ENCODE peak calls at places on chromosomes 12 and 14, in five cellular contexts. L, D, V, H and R are unnamed samples.

GRCh38 chr12:92044435-92044834 is 101.2 kb downstream of the BTG1 start:
- DNase-seq in V (no peak), L (no peak), D (peak), H (no peak), R (no peak)

GRCh38 chr12:105292705-105293104 is 37.8 kb upstream of the C12orf75 start:
- DNase-seq in V (no peak), D (peak), H (no peak), L (no peak), R (peak)

GRCh38 chr14:44567997-44568396 is 60.9 kb upstream of the FSCB start:
- DNase-seq in H (no peak), D (no peak), L (no peak), V (no peak), R (no peak)

GRCh38 chr14:35858521-35859209 is 32.5 kb downstream of the BRMS1L start:
- DNase-seq in V (no peak), H (no peak), D (no peak), L (no peak), R (no peak)

GRCh38 chr12:121796855-121797751 is 3.6 kb upstream of the RHOF start:
- DNase-seq in H (peak), V (no peak), D (peak), L (no peak), R (peak)

GRCh38 chr14:55129086-55129427 is at the start of gene LGALS3:
- DNase-seq in H (peak), L (no peak), D (peak), V (no peak), R (peak)

GRCh38 chr14:104882991-104883660 is 18.1 kb downstream of the CEP170B start:
- DNase-seq in L (no peak), V (no peak), H (no peak), D (no peak), R (no peak)

GRCh38 chr12:28569698-28570411 is 379.6 kb downstream of the CCDC91 start:
- DNase-seq in V (no peak), L (no peak), H (no peak), D (peak), R (peak)

GRCh38 chr12:128606538-128606937 is 217.2 kb downstream of the SLC15A4 start:
- DNase-seq in D (no peak), H (no peak), L (no peak), V (no peak), R (peak)

GRCh38 chr14:80215081-80215480 is 3.8 kb upstream of the DIO2 start:
- DNase-seq in D (peak), V (no peak), L (no peak), H (no peak), R (no peak)

GRCh38 chr12:18158774-18159557 is 69.0 kb upstream of the RERGL start:
- DNase-seq in H (no peak), L (peak), D (peak), V (peak), R (peak)

GRCh38 chr12:28893365-28893764 is 255.7 kb upstream of the FAR2 start:
- DNase-seq in L (no peak), H (no peak), D (no peak), V (no peak), R (no peak)

GRCh38 chr14:24880689-24881088 is 169.3 kb downstream of the STXBP6 start:
- DNase-seq in L (no peak), V (no peak), D (no peak), H (no peak), R (no peak)

GRCh38 chr14:89912667-89913211 is 41.8 kb downstream of the EFCAB11 start:
- DNase-seq in V (no peak), D (peak), H (peak), L (no peak), R (peak)

GRCh38 chr12:121189061-121189886 is 20.7 kb upstream of the P2RX4 start:
- DNase-seq in H (no peak), V (no peak), D (no peak), L (no peak), R (peak)

GRCh38 chr12:13273850-13274249 is 77.3 kb downstream of the EMP1 start:
- DNase-seq in V (no peak), D (no peak), L (no peak), H (no peak), R (no peak)

GRCh38 chr12:51811203-51811805 is 37.2 kb downstream of the FIGNL2 start:
- DNase-seq in H (no peak), V (no peak), D (peak), L (no peak), R (no peak)

GRCh38 chr14:67577181-67577580 is 22.9 kb downstream of the PIGH start:
- DNase-seq in L (no peak), V (no peak), D (no peak), H (no peak), R (no peak)

GRCh38 chr14:68392393-68393085 is 400.3 kb downstream of the ZFP36L1 start:
- DNase-seq in V (no peak), L (no peak), D (no peak), H (peak), R (no peak)

GRCh38 chr12:94041833-94042232 is 106.5 kb upstream of the PLXNC1 start:
- DNase-seq in H (no peak), D (no peak), L (no peak), V (no peak), R (no peak)

GRCh38 chr12:53505086-53505485 is 2.2 kb downstream of the NPFF start:
- DNase-seq in H (peak), V (no peak), L (no peak), D (peak), R (no peak)

GRCh38 chr14:30125322-30125944 is 197.8 kb upstream of the PRKD1 start:
- DNase-seq in H (no peak), V (no peak), D (no peak), L (no peak), R (no peak)

GRCh38 chr12:57467212-57467874 is 7.8 kb downstream of the GLI1 start:
- DNase-seq in D (no peak), V (no peak), L (no peak), H (no peak), R (no peak)

GRCh38 chr12:50621435-50622304 is 116.9 kb downstream of the DIP2B start:
- DNase-seq in H (no peak), D (no peak), L (no peak), V (no peak), R (peak)

GRCh38 chr12:122836027-122836921 is 1.0 kb downstream of the HIP1R start:
- DNase-seq in H (no peak), D (peak), L (peak), V (no peak), R (peak)

GRCh38 chr12:47705239-47705570 is 625 bp downstream of the RPAP3 start:
- DNase-seq in V (no peak), D (peak), H (no peak), L (no peak), R (no peak)

GRCh38 chr12:2312156-2312555 is 259.4 kb downstream of the CACNA1C start:
- DNase-seq in V (no peak), D (no peak), L (no peak), H (no peak), R (no peak)
- H3K27ac ChIP-seq in V (no peak), D (no peak), L (no peak), H (no peak), R (no peak)

GRCh38 chr12:74890237-74890599 is 319.4 kb downstream of the KCNC2 start:
- DNase-seq in H (no peak), D (peak), V (no peak), L (no peak), R (peak)
- H3K27ac ChIP-seq in H (no peak), D (peak), V (no peak), L (no peak), R (no peak)

GRCh38 chr12:4312251-4312650 is 8.8 kb upstream of the TIGAR start:
- DNase-seq in H (no peak), L (no peak), V (no peak), D (no peak), R (no peak)

GRCh38 chr12:4303750-4304149 is 17.3 kb upstream of the TIGAR start:
- DNase-seq in H (no peak), L (no peak), D (no peak), V (no peak), R (no peak)

GRCh38 chr12:4302881-4303280 is 18.1 kb upstream of the TIGAR start:
- DNase-seq in V (no peak), L (no peak), H (no peak), D (no peak), R (peak)

GRCh38 chr12:4307593-4308333 is 13.2 kb upstream of the TIGAR start:
- DNase-seq in H (peak), V (peak), D (peak), L (peak), R (peak)

DNA sequence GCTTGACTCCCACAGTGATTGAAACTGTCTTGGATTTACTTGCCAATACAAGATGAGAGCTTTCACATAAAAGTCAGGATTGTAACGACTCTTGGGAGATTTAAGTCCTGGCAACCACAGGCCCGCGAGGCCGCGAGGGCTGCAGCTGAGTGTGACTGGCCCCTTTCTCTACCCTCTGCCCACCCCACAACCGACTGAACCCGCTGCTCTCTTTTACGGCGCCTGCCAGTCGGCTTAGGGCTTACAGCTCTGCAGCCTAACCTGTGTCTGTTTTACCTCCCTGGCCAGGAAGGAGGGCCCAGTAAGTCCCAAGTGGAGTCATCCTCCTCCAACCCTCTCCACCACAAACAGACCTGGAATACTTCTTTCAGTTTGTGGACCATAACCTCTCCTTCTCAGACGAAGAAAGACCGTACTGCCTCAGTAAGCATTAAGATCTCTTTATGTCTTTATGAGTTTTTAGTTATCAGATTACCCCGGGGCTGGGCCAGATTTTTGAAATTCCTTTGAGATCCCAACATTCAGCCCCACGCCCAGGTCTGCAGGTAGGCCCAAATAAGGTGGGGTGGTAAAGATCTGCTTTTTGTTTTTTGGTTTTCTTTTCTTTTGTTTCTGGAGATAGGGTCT is 12.6 kb upstream of the TIGAR start:
- DNase-seq in H (no peak), D (peak), L (no peak), V (no peak), R (no peak)
- H3K27ac ChIP-seq in H (no peak), D (no peak), L (no peak), V (no peak), R (no peak)

DNA sequence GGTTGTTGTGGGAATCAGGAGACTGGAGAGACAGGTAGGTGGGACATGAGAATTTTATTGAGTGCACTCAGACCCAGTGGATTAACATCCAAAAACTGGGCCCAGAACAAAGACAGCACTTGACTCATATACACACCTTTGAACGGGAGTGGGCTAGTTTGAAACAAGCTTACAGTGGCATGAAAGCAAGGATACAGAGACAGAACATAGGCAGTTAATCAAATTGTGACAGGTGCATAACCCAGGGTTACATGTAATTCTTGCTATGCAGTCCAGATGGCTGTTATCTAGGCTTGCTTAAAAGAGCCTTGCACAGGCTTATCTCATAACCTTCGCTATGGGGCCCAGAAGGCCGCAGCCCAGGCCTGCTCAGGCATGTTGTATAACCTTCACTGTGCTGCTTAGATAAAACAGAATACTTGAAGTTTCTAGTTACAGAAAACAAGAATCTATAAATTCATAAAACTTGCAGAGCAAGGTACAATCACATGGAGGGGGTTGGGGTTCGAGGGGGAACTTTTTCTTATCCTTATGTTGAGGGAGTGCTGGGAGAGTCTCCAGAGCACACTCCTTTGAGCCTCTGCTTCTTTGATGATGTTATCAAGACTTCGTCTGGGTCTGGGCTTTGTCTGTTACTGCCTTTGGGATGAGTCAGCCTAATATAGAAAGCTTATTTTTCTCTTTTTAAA is 81.7 kb downstream of the TNFAIP2 start:
- DNase-seq in V (no peak), D (no peak), H (no peak), L (peak), R (no peak)
- H3K27ac ChIP-seq in V (no peak), D (no peak), H (no peak), L (no peak), R (no peak)

DNA sequence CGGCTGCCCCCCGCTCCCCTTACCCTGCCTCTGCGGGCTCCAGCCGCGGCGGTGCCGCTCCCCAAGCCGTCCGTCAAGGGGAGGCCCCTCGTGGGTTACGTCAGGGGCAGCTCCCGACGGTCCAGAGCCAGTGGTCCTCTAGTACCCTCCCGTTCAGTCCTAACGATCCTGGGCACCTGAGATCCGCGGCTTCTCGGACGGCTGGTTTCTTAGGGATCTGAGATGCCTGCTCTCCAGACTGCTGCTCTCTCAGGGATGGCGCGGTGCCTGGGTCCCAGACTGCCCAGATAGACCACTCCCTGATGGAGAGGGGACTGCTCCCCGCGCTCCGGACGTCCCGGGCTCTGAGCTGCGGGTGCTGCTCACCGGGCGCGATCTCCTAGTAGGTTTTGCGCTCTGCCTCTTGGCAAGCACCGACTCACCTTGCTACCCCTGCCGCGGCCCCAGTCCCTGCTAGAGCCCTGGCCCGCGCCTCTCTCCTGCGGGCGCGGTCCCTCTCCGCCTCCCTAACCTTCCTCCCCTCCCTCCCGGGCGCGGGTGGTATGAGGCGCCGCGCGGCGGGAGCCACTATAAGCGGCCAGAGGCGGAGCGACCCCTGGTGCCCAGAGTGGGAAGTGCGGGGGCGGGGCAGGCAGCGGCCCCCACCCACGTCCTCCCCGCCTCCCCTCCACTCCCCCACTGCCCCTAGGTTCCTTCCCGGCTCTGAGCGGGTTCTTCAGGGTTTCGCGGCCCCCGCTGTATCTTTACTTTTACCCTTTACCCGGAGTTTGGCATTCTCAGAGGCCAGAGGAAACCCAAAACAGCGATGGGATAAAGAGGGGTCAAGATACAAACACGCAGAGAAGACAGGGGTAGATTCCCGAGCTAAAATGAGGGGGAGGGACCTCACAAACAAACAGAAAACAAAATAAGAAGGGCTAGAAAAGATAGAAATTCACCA is at the start of gene C1QL4:
- DNase-seq in H (peak), V (no peak), D (peak), L (peak), R (peak)
- H3K27ac ChIP-seq in H (no peak), V (no peak), D (no peak), L (no peak), R (no peak)

DNA sequence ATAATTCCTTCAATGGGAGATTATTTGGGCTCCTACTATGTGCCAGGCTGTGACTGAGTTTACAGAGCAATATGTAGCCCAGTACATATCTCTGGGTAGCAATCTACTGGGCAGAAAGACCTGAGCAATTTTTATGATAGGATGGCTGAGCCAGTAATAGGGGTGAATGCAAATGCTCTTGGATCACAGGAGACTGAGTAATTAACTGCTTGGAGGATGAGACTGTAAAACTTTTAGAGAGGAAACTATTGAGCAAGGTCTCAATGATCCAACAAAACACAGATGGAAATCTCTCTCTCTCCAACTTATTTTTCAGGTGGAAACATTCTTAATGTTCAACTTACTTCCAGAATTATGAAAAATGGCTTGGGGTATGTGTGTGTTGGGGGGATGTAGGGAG is 402.2 kb downstream of the AEBP2 start:
- DNase-seq in H (no peak), D (no peak), L (no peak), V (no peak), R (no peak)
- H3K27ac ChIP-seq in H (no peak), D (no peak), L (no peak), V (no peak), R (no peak)

DNA sequence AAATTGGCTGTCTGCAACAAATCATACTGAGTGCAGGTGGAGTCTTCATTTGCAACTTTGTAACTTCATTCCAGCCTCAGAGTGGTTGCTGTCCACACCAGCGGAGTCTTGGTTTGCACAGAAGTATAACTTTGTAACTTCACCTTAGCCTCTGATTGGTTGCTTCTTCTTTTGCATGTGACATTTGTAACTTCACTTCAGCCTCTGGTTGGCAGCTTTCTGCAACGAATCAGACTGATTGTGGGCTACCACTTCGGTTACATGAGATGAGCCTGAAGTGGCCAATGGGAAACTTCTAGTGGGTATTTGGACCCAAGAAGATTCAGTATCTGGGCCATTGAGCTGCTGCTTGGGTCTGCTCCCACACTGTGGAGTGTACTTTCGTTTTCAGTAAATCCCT is 17.8 kb downstream of the RASSF8 start:
- DNase-seq in V (no peak), L (no peak), H (no peak), D (no peak), R (no peak)
- H3K27ac ChIP-seq in V (no peak), L (no peak), H (peak), D (no peak), R (no peak)

DNA sequence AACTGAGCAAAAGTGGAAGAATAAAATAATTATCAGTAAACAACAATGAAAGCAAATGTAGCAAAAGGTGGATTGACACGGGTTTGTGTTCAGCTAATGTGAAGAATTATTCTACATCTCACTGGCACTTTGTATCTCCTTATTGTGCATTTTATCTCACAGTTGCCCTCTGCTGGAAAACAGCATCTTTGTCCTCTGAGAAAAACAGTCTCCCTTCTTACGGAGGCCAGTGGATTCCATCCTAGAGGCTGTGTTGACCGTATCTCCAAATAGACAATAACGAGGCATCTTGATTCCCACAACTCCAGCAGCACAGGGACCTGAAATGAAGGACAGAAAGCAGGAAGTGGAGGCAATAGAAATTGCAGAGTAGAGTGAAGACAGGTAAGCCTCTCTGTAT is 51.3 kb upstream of the PLBD1 start:
- DNase-seq in L (peak), D (peak), V (peak), H (no peak), R (peak)
- H3K27ac ChIP-seq in L (peak), D (no peak), V (no peak), H (no peak), R (no peak)

GRCh38 chr12:19967001-19967400 is 401.3 kb upstream of the PDE3A start:
- DNase-seq in D (no peak), V (no peak), L (no peak), H (no peak), R (no peak)
- H3K27ac ChIP-seq in D (no peak), V (no peak), L (no peak), H (peak), R (no peak)

GRCh38 chr12:32120419-32120818 is 13.8 kb downstream of the BICD1 start:
- DNase-seq in L (no peak), V (no peak), D (no peak), H (no peak), R (no peak)

GRCh38 chr12:32126720-32127119 is 20.1 kb downstream of the BICD1 start:
- DNase-seq in V (no peak), L (no peak), H (no peak), D (peak), R (no peak)

GRCh38 chr12:32124637-32125036 is 18.0 kb downstream of the BICD1 start:
- DNase-seq in D (no peak), H (no peak), V (no peak), L (no peak), R (no peak)

DNA sequence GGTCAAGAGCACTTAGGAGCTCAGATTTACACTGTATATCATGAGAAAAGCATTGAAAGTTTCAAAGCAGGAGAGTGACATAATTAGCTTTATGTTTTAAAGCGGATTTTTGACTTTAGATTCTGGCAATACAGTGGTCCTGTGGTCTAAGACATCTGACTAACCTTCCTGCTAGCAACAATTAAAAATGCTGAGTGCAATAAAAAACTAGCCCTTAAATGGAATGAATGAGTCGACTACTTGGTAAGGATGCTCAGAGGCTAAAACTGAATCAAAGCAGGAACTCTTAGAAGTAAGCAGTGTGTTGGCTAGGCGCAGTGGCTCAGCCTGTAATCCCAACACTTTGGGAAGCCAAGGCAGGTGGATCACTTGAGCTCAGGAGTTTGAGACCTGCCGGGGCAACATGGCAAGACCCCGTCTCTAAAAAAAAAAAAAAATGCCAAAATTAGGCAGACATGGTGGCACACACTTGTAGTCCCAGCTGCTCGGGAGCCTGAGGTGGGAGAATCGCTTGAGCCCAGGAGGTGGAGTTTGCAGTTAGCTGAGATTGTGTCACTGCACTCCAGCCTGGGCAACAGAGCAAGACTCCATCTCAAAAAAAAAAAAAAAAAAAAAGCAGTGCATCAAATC is 18.9 kb downstream of the BICD1 start:
- DNase-seq in D (peak), L (no peak), H (no peak), V (no peak), R (no peak)
- H3K27ac ChIP-seq in D (no peak), L (no peak), H (no peak), V (no peak), R (no peak)